ENCODE peak calls at places on chromosomes 5 and 9, in four cellular contexts. B is heart right ventricle, K is lower lobe of right lung, Q is upper lobe of left lung. G is an unnamed sample.
A peak's percentile ranks its signal among the peaks of the same experiment; 100 is the strongest.

GRCh38 chr9:25964239-25964638 is 286.0 kb upstream of the TUSC1 start:
- DNase-seq in B (no peak), K (no peak), Q (no peak), G (peak; percentile 19)

GRCh38 chr9:30349526-30350513 is 2034.6 kb upstream of the ACO1 start:
- DNase-seq in B (no peak), K (no peak), Q (peak; percentile 2), G (no peak)

GRCh38 chr5:181246276-181247050 is 2.8 kb upstream of the RACK1 start:
- DNase-seq in B (peak; percentile 93), K (peak; percentile 94), Q (peak; percentile 97), G (peak; percentile 94)

GRCh38 chr9:134214766-134215394 is 50.5 kb upstream of the RNU6ATAC start:
- DNase-seq in B (peak; percentile 32), K (peak; percentile 45), Q (no peak), G (no peak)

GRCh38 chr9:20597862-20598261 is 24.4 kb downstream of the MLLT3 start:
- DNase-seq in B (no peak), K (no peak), Q (no peak), G (no peak)

GRCh38 chr5:61455179-61456006 is 123.3 kb downstream of the ZSWIM6 start:
- DNase-seq in B (no peak), K (no peak), Q (no peak), G (no peak)

GRCh38 chr9:14983599-14983998 is 73.4 kb upstream of the FREM1 start:
- DNase-seq in B (no peak), K (no peak), Q (no peak), G (no peak)

GRCh38 chr9:69344459-69344858 is 19.4 kb downstream of the ENTREP1 start:
- DNase-seq in B (no peak), K (no peak), Q (no peak), G (no peak)

GRCh38 chr5:61811052-61811451 is 479.0 kb downstream of the ZSWIM6 start:
- DNase-seq in B (no peak), K (no peak), Q (no peak), G (no peak)

GRCh38 chr9:133540336-133541025 is 6.0 kb downstream of the ADAMTSL2 start:
- DNase-seq in B (no peak), K (no peak), Q (peak; percentile 79), G (no peak)

GRCh38 chr5:56763711-56764466 is 51.5 kb upstream of the MAP3K1 start:
- DNase-seq in B (no peak), K (no peak), Q (no peak), G (no peak)

GRCh38 chr5:80127037-80127642 is 92.0 kb downstream of the THBS4 start:
- DNase-seq in B (no peak), K (no peak), Q (no peak), G (no peak)

GRCh38 chr9:136078498-136079011 is 16.5 kb downstream of the NACC2 start:
- DNase-seq in B (peak; percentile 9), K (peak; percentile 35), Q (peak; percentile 75), G (no peak)

GRCh38 chr5:57094753-57095683 is 78.8 kb upstream of the GPBP1 start:
- DNase-seq in B (no peak), K (no peak), Q (no peak), G (peak; percentile 86)

GRCh38 chr9:68416891-68417570 is 60.6 kb downstream of the PGM5 start:
- DNase-seq in B (no peak), K (no peak), Q (no peak), G (no peak)

GRCh38 chr5:75055727-75056144 is 3.4 kb upstream of the GCNT4 start:
- DNase-seq in B (no peak), K (no peak), Q (no peak), G (no peak)

GRCh38 chr5:133877351-133878235 is 90.8 kb downstream of the C5orf15 start:
- DNase-seq in B (no peak), K (no peak), Q (no peak), G (no peak)

GRCh38 chr5:172043822-172044221 is 37.4 kb upstream of the FBXW11 start:
- DNase-seq in B (no peak), K (no peak), Q (peak; percentile 57), G (no peak)

GRCh38 chr5:172045315-172045632 is 38.8 kb upstream of the FBXW11 start:
- DNase-seq in B (no peak), K (no peak), Q (no peak), G (no peak)

GRCh38 chr5:172038167-172038566 is 31.7 kb upstream of the FBXW11 start:
- DNase-seq in B (no peak), K (no peak), Q (no peak), G (no peak)

GRCh38 chr5:172044631-172045314 is 38.3 kb upstream of the FBXW11 start:
- DNase-seq in B (no peak), K (no peak), Q (no peak), G (no peak)

GRCh38 chr5:172042183-172042582 is 35.7 kb upstream of the FBXW11 start:
- DNase-seq in B (no peak), K (no peak), Q (peak; percentile 38), G (no peak)
- H3K36me3 ChIP-seq in B (no peaks in the 10 kb centered on the region), K (peaks cover 25% of the 10 kb centered on the region), Q (peaks cover 32% of the 10 kb centered on the region), G (no peaks in the 10 kb centered on the region)

DNA sequence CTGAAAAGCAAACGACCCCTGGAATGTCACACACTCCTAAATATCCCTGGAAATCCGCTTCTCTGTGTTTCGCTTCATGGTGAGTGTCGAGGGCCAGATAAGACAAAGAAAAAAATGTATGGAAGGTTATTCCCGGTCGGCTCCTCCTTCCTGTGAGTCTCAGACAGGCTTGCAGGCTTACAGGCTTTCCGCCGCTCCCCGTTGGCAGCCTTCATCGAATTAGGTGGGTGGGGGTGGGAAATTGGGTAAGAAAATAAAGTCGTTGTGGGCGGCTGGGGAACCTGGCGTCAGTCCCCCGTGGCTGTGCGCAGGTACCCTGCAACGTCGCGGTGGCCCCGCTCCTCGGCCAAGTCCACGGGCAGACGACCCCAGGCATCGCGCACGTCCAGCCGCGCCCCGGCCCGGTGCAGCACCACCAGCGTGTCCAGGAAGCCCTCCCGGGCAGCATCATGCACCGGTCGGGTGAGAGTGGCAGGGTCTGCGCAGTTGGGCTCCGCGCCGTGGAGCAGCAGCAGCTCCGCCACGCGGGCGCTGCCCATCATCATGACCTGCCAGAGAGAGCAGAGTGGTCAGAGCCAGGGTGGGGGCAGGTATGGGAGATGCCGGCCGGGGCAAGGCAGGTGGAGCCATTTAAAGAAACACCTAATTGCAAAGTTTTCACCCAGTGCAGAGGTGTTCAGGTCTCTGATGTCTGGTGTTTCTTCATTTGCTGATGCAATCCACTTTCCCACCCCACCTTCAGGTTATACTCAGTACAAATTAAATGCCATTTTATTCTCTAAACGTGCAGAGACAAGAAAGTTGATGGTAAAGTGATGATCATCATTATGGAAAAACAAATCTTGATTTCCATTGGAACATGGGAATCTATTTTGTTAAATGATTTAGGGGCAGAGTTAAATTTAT is 3.2 kb downstream of the CDKN2B start:
- DNase-seq in B (no peak), K (no peak), Q (peak; percentile 82), G (no peak)
- H3K4me3 ChIP-seq in B (no peak overlapping the region), K (no peak overlapping the region), Q (peak overlapping the region; percentile 66), G (peak overlapping the region; percentile 57)

GRCh38 chr5:180088561-180088960 is 17.0 kb upstream of the RNF130 start:
- DNase-seq in B (no peak), K (no peak), Q (no peak), G (no peak)

GRCh38 chr5:180093651-180094382 is 22.3 kb upstream of the RNF130 start:
- DNase-seq in B (no peak), K (no peak), Q (no peak), G (no peak)

GRCh38 chr5:180090098-180090768 is 18.7 kb upstream of the RNF130 start:
- DNase-seq in B (peak; percentile 81), K (peak; percentile 86), Q (peak; percentile 97), G (peak; percentile 64)

GRCh38 chr5:180093241-180093640 is 21.7 kb upstream of the RNF130 start:
- DNase-seq in B (no peak), K (no peak), Q (no peak), G (no peak)

DNA sequence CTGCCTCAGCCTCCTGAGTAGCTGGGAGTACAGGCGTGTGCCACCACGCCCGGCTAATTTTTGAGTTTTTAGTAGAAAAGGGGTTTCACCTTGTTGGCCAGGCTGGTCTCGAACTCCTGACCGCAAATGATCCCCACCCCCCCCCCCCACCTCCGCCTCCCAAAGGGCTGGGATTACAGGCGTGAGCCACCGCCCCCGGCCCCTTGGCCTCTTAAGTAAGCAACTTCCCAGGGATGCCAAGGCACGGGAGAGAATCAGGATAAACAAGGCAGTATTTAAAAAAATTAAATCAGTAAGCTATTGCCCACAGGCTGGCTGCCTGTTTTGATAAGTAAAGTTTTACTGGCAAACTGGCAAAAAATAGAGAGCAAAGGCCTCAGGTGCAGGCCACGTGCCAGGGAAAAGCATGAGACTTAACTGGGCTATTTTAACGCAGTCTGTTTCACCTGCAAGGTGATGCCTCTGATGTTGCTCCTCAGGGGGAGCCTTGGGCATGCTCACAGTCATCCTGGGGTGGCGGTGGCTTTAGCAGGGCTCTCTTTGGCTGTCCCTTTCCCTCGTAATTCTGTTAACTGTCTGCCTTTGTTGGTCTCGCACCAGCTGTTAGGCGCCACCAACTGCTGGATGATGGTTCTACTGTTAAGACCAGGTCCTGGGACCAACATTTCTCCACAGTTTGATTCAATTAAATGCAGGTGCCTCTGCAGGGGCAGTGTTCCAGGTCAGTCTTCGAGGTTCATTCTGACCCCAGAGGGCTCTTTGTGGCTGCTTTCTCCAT is 19.4 kb upstream of the RNF130 start:
- DNase-seq in B (no peak), K (no peak), Q (no peak), G (peak; percentile 57)
- TF ChIP-seq CTCF in B (peak; percentile 39), K (no peak), Q (no peak), G (no peak)

DNA sequence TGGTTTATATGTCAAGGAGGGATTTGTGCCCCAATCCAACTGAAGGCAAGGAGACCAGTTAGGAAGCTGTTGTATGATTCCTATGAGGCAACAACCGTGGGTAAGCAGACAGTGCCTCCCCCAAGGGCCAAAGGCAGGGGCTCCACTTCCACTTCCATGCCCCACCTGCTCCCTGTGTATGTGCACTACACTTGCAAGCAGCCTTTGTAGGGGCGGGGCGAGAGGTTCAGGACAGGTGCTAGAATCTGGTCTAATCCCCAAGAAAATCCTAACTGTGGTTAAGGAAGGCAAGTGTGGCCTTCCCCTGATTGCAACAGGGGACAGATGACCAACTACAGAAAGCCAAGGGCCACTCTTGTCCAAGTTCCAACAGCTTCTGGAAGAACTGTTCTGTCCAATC is 41.7 kb downstream of the B4GALT1 start:
- DNase-seq in B (no peak), K (no peak), Q (no peak), G (no peak)
- H3K36me3 ChIP-seq in B (peaks cover 11% of the 10 kb centered on the region), K (peaks cover 69% of the 10 kb centered on the region), Q (peaks cover 77% of the 10 kb centered on the region), G (no peaks in the 10 kb centered on the region)